ENCODE peak calls at places on chromosomes 4 and X, in four cellular contexts. P is T-helper 9 cell, Y is HepG2, J is hippocampal formation. T is an unnamed sample.

GRCh38 chr4:15956179-15956850 is 6.7 kb downstream of the FGFBP2 start:
- DNase-seq in P (peak), Y (peak), J (peak), T (peak)

GRCh38 chr4:6474053-6474568 is 1.7 kb upstream of the PPP2R2C start:
- DNase-seq in P (no peak), Y (peak), J (no peak), T (no peak)

GRCh38 chr4:147975325-147975724 is 243.4 kb downstream of the ARHGAP10 start:
- DNase-seq in P (no peak), Y (no peak), J (no peak), T (no peak)

GRCh38 chr4:181046809-181047208 is 1196.4 kb upstream of the TENM3 start:
- DNase-seq in P (no peak), Y (no peak), J (no peak), T (no peak)

GRCh38 chrX:132058975-132059374 is 35.9 kb downstream of the STK26 start:
- DNase-seq in P (no peak), Y (no peak), J (no peak), T (no peak)

GRCh38 chr4:72468904-72469502 is 100.0 kb downstream of the ADAMTS3 start:
- DNase-seq in P (no peak), Y (peak), J (no peak), T (no peak)

GRCh38 chr4:7890635-7891393 is 48.8 kb downstream of the AFAP1 start:
- DNase-seq in P (no peak), Y (peak), J (no peak), T (no peak)

GRCh38 chrX:3663576-3664290 is 49.7 kb downstream of the PRKX start:
- DNase-seq in P (no peak), Y (no peak), J (no peak), T (no peak)

GRCh38 chrX:13373807-13374187 is 53.9 kb upstream of the ATXN3L start:
- DNase-seq in P (no peak), Y (no peak), J (no peak), T (no peak)

GRCh38 chr4:73740353-73740778 is at the start of gene CXCL8:
- DNase-seq in P (no peak), Y (peak), J (peak), T (no peak)

GRCh38 chrX:56798866-56799864 is 70.1 kb downstream of the NBDY start:
- DNase-seq in P (no peak), Y (peak), J (no peak), T (no peak)

GRCh38 chrX:114272096-114272686 is 311.7 kb upstream of the HTR2C start:
- DNase-seq in P (no peak), Y (no peak), J (no peak), T (no peak)

GRCh38 chr4:30620711-30621110 is 99.5 kb upstream of the PCDH7 start:
- DNase-seq in P (no peak), Y (no peak), J (no peak), T (no peak)

GRCh38 chr4:147599206-147599605 is 18.0 kb upstream of the TMEM184C start:
- DNase-seq in P (no peak), Y (no peak), J (no peak), T (no peak)

GRCh38 chr4:185128272-185129119 is 14.6 kb upstream of the SLC25A4 start:
- DNase-seq in P (peak), Y (no peak), J (no peak), T (peak)

GRCh38 chr4:181007751-181008150 is 1235.5 kb upstream of the TENM3 start:
- DNase-seq in P (no peak), Y (no peak), J (no peak), T (no peak)

GRCh38 chrX:12973561-12974216 is 1.2 kb upstream of the TMSB4X start:
- DNase-seq in P (no peak), Y (no peak), J (peak), T (peak)

GRCh38 chrX:48937065-48937907 is 18.5 kb upstream of the PIM2 start:
- DNase-seq in P (peak), Y (no peak), J (no peak), T (peak)

GRCh38 chr4:89305712-89306437 is 1.7 kb downstream of the GPRIN3 start:
- DNase-seq in P (no peak), Y (no peak), J (no peak), T (no peak)

GRCh38 chr4:56316011-56316650 is 71.2 kb downstream of the AASDH start:
- DNase-seq in P (no peak), Y (no peak), J (no peak), T (no peak)

GRCh38 chr4:160510925-160511324 is 1408.0 kb downstream of the RAPGEF2 start:
- DNase-seq in P (no peak), Y (no peak), J (no peak), T (no peak)

GRCh38 chrX:50579955-50580354 is 109.3 kb upstream of the DGKK start:
- DNase-seq in P (no peak), Y (peak), J (peak), T (peak)

GRCh38 chr4:20847124-20847747 is 147.0 kb downstream of the PACRGL start:
- DNase-seq in P (no peak), Y (no peak), J (no peak), T (no peak)

GRCh38 chr4:108240356-108240755 is 71.6 kb upstream of the LEF1 start:
- DNase-seq in P (no peak), Y (no peak), J (no peak), T (no peak)

GRCh38 chrX:69264134-69264533 is 98.9 kb upstream of the PJA1 start:
- DNase-seq in P (no peak), Y (no peak), J (no peak), T (no peak)

GRCh38 chr4:187606581-187606980 is 389.0 kb upstream of the ZFP42 start:
- DNase-seq in P (no peak), Y (peak), J (peak), T (no peak)

GRCh38 chr4:84596826-84597225 is 13.9 kb downstream of the CDS1 start:
- DNase-seq in P (no peak), Y (no peak), J (no peak), T (no peak)

GRCh38 chr4:65393078-65393477 is 277.2 kb downstream of the EPHA5 start:
- DNase-seq in P (no peak), Y (no peak), J (no peak), T (no peak)

GRCh38 chr4:100288167-100288566 is 97.9 kb upstream of the DDIT4L start:
- DNase-seq in P (no peak), Y (no peak), J (no peak), T (no peak)

GRCh38 chr4:158816953-158817352 is 48.1 kb downstream of the FNIP2 start:
- DNase-seq in P (no peak), Y (no peak), J (no peak), T (no peak)

GRCh38 chr4:637536-637935 is 12.2 kb downstream of the PDE6B start:
- DNase-seq in P (no peak), Y (no peak), J (no peak), T (no peak)

GRCh38 chrX:46627044-46627443 is 53.5 kb downstream of the CHST7 start:
- DNase-seq in P (no peak), Y (no peak), J (no peak), T (no peak)

GRCh38 chr4:16866974-16867373 is 31.5 kb downstream of the LDB2 start:
- DNase-seq in P (no peak), Y (no peak), J (no peak), T (no peak)

GRCh38 chrX:120653000-120653399 is 23.1 kb upstream of the C1GALT1C1 start:
- DNase-seq in P (no peak), Y (no peak), J (no peak), T (no peak)

GRCh38 chrX:102637561-102637960 is 13.7 kb upstream of the GPRASP1 start:
- DNase-seq in P (no peak), Y (no peak), J (no peak), T (no peak)

GRCh38 chr4:22688236-22688635 is 4.5 kb upstream of the GBA3 start:
- DNase-seq in P (no peak), Y (no peak), J (no peak), T (no peak)

GRCh38 chrX:119468930-119469635 is 839 bp downstream of the SLC25A5 start:
- DNase-seq in P (peak), Y (peak), J (peak), T (peak)

GRCh38 chr4:7781361-7781760 is 158.3 kb downstream of the AFAP1 start:
- DNase-seq in P (no peak), Y (no peak), J (no peak), T (no peak)

GRCh38 chr4:53119685-53120084 is 246.2 kb downstream of the SCFD2 start:
- DNase-seq in P (no peak), Y (peak), J (no peak), T (no peak)